ENCODE peak calls at places on chromosomes 3 and 15, in nine cellular contexts. D is naive thymus-derived CD4-positive, alpha-beta T cell; N is sciatic nerve; O is HCT116; C is upper lobe of left lung; J is K562; K is heart left ventricle; V is SK-N-SH treated with all-trans-retinoic acid at 6 μM for 48 hours; F is stimulated activated naive CD8-positive, alpha-beta T cell treated with anti-CD3 and anti-CD28 coated beads, Interleukin-15, amount 100 ng/mL, for 72 hours. L is an unnamed sample.
A peak's percentile ranks its signal among the peaks of the same experiment; 100 is the strongest.

GRCh38 chr3:42369304-42369703 is 41.1 kb downstream of the LYZL4 start:
- ATAC-seq in D (no peak), N (no peak), O (no peak), C (peak; percentile 42), J (no peak), K (peak; percentile 46), V (no peak), F (no peak), L (peak; percentile 44)

GRCh38 chr15:76577879-76578512 is 241.4 kb downstream of the ISL2 start:
- ATAC-seq in D (no peak), N (no peak), O (no peak), C (no peak), J (no peak), K (no peak), V (no peak), F (peak; percentile 64), L (no peak)

GRCh38 chr3:186150234-186150830 is 41.4 kb upstream of the ETV5 start:
- ATAC-seq in D (no peak), N (no peak), O (no peak), C (no peak), J (no peak), K (no peak), V (no peak), F (no peak), L (no peak)

GRCh38 chr15:37165420-37165819 is 65.1 kb upstream of the MEIS2 start:
- ATAC-seq in D (no peak), N (no peak), O (no peak), C (no peak), J (no peak), K (peak; percentile 92), V (no peak), F (no peak), L (no peak)

GRCh38 chr3:170563712-170564423 is 22.0 kb downstream of the SLC7A14 start:
- ATAC-seq in D (no peak), N (no peak), O (no peak), C (peak; percentile 61), J (peak; percentile 72), K (peak; percentile 34), V (peak; percentile 97), F (peak; percentile 74), L (peak; percentile 93)

GRCh38 chr3:57053122-57053521 is 7.3 kb upstream of the SPATA12 start:
- ATAC-seq in D (no peak), N (no peak), O (no peak), C (no peak), J (no peak), K (no peak), V (no peak), F (no peak), L (no peak)

GRCh38 chr3:190414297-190414696 is 26.3 kb downstream of the CLDN16 start:
- ATAC-seq in D (no peak), N (peak; percentile 32), O (no peak), C (no peak), J (no peak), K (peak; percentile 59), V (no peak), F (no peak), L (peak; percentile 41)

GRCh38 chr15:66032006-66032405 is 162.7 kb downstream of the RAB11A start:
- ATAC-seq in D (no peak), N (no peak), O (no peak), C (no peak), J (no peak), K (no peak), V (no peak), F (no peak), L (no peak)

GRCh38 chr3:13427662-13428603 is 7.8 kb upstream of the NUP210 start:
- ATAC-seq in D (peak; percentile 95), N (no peak), O (no peak), C (no peak), J (no peak), K (no peak), V (no peak), F (peak; percentile 90), L (peak; percentile 61)

GRCh38 chr15:61169904-61170695 is 59.0 kb downstream of the RORA start:
- ATAC-seq in D (no peak), N (no peak), O (no peak), C (no peak), J (no peak), K (no peak), V (no peak), F (peak; percentile 85), L (peak; percentile 52)

GRCh38 chr3:149576071-149576564 is 81.7 kb downstream of the WWTR1 start:
- ATAC-seq in D (no peak), N (peak; percentile 83), O (peak; percentile 62), C (peak; percentile 88), J (peak; percentile 91), K (peak; percentile 85), V (peak; percentile 84), F (peak; percentile 48), L (no peak)

GRCh38 chr3:40598338-40598737 is 73.6 kb downstream of the ZNF621 start:
- ATAC-seq in D (no peak), N (no peak), O (no peak), C (no peak), J (no peak), K (no peak), V (no peak), F (no peak), L (no peak)

GRCh38 chr3:69848113-69848512 is 108.8 kb downstream of the MITF start:
- ATAC-seq in D (no peak), N (no peak), O (no peak), C (no peak), J (no peak), K (no peak), V (no peak), F (no peak), L (no peak)

GRCh38 chr15:58043192-58043903 is 22.2 kb downstream of the ALDH1A2 start:
- ATAC-seq in D (peak; percentile 63), N (no peak), O (peak; percentile 84), C (no peak), J (peak; percentile 69), K (peak; percentile 53), V (peak; percentile 83), F (no peak), L (no peak)